ENCODE peak calls at places on chromosomes 5 and 9, in six cellular contexts. Y, E, R, T, B and G are unnamed samples.

GRCh38 chr9:74172874-74173273 is 324.3 kb upstream of the RORB start:
- DNase-seq in T (no peak), E (no peak), Y (no peak), B (no peak), R (no peak), G (no peak)

GRCh38 chr9:129557192-129558036 is 63.5 kb downstream of the C9orf50 start:
- DNase-seq in T (no peak), Y (peak), E (no peak), B (no peak), R (peak), G (peak)

GRCh38 chr5:164504141-164504772 is 998.8 kb downstream of the MAT2B start:
- DNase-seq in R (peak), T (peak), E (no peak), B (no peak), Y (peak), G (peak)

GRCh38 chr9:88322906-88323566 is 65.2 kb upstream of the SPIN1 start:
- DNase-seq in E (no peak), T (peak), R (no peak), Y (peak), B (no peak), G (no peak)

GRCh38 chr5:125316913-125317545 is 570.6 kb upstream of the ZNF608 start:
- DNase-seq in R (no peak), T (no peak), E (no peak), B (no peak), Y (no peak), G (no peak)

GRCh38 chr9:115397591-115398312 is 279.8 kb upstream of the TNC start:
- DNase-seq in B (no peak), T (no peak), Y (no peak), R (no peak), E (no peak), G (no peak)

GRCh38 chr5:342501-343460 is 21.3 kb downstream of the AHRR start:
- DNase-seq in R (no peak), Y (no peak), E (no peak), T (no peak), B (no peak), G (no peak)

GRCh38 chr9:133058550-133059320 is 3.0 kb upstream of the CEL start:
- DNase-seq in Y (no peak), E (no peak), R (no peak), T (no peak), B (no peak), G (no peak)

GRCh38 chr5:177431317-177432142 is 5.1 kb downstream of the GRK6 start:
- DNase-seq in T (peak), R (no peak), E (no peak), Y (no peak), B (no peak), G (no peak)

GRCh38 chr5:170552486-170553122 is 48.8 kb downstream of the KCNIP1 start:
- DNase-seq in Y (peak), B (peak), R (no peak), T (peak), E (peak), G (peak)

GRCh38 chr5:124740991-124741583 is 5.4 kb downstream of the ZNF608 start:
- DNase-seq in T (no peak), R (no peak), B (no peak), Y (peak), E (no peak), G (no peak)

GRCh38 chr5:126854526-126855110 is 77.7 kb downstream of the LMNB1 start:
- DNase-seq in B (no peak), R (no peak), T (no peak), E (no peak), Y (no peak), G (no peak)

GRCh38 chr5:180085837-180086236 is 14.3 kb upstream of the RNF130 start:
- DNase-seq in T (no peak), R (no peak), B (no peak), E (no peak), Y (no peak), G (no peak)

GRCh38 chr9:37370968-37371563 is 51.4 kb upstream of the GRHPR start:
- DNase-seq in T (no peak), Y (no peak), B (no peak), E (no peak), R (no peak), G (no peak)

GRCh38 chr5:58886315-58887207 is 303.7 kb downstream of the RAB3C start:
- DNase-seq in Y (peak), R (peak), B (peak), E (peak), T (peak), G (peak)

GRCh38 chr5:14787801-14788579 is 83.6 kb downstream of the ANKH start:
- DNase-seq in Y (no peak), E (no peak), T (no peak), B (no peak), R (no peak), G (no peak)

GRCh38 chr9:19642256-19642655 is 146.6 kb downstream of the SLC24A2 start:
- DNase-seq in B (no peak), R (no peak), E (no peak), Y (no peak), T (no peak), G (no peak)

GRCh38 chr5:142211013-142211412 is 102.4 kb downstream of the NDFIP1 start:
- DNase-seq in Y (no peak), T (no peak), E (no peak), B (no peak), R (no peak), G (no peak)

GRCh38 chr5:142210011-142210410 is 101.4 kb downstream of the NDFIP1 start:
- DNase-seq in Y (no peak), B (no peak), T (no peak), E (no peak), R (no peak), G (no peak)

GRCh38 chr5:142208777-142209312 is 100.3 kb downstream of the NDFIP1 start:
- DNase-seq in E (no peak), T (no peak), Y (no peak), R (no peak), B (no peak), G (no peak)

GRCh38 chr5:142204219-142204618 is 95.6 kb downstream of the NDFIP1 start:
- DNase-seq in B (no peak), R (no peak), E (no peak), Y (peak), T (no peak), G (no peak)

GRCh38 chr5:142206801-142207200 is 98.2 kb downstream of the NDFIP1 start:
- DNase-seq in Y (no peak), B (no peak), T (no peak), E (no peak), R (no peak), G (no peak)
- TF ChIP-seq CTCF in Y (peak), B (no peak), T (no peak), E (no peak), R (no peak), G (no peak)

GRCh38 chr5:35656721-35657120 is 39.1 kb downstream of the SPEF2 start:
- DNase-seq in E (no peak), T (no peak), Y (no peak), B (no peak), R (no peak), G (no peak)
- TF ChIP-seq CTCF in E (no peak), T (no peak), Y (no peak), B (no peak), R (no peak), G (no peak)

GRCh38 chr9:89342948-89343347 is 24.6 kb downstream of the SECISBP2 start:
- DNase-seq in B (no peak), R (no peak), E (no peak), Y (no peak), T (no peak), G (no peak)
- TF ChIP-seq CTCF in B (no peak), R (no peak), E (no peak), Y (no peak), T (no peak), G (no peak)

DNA sequence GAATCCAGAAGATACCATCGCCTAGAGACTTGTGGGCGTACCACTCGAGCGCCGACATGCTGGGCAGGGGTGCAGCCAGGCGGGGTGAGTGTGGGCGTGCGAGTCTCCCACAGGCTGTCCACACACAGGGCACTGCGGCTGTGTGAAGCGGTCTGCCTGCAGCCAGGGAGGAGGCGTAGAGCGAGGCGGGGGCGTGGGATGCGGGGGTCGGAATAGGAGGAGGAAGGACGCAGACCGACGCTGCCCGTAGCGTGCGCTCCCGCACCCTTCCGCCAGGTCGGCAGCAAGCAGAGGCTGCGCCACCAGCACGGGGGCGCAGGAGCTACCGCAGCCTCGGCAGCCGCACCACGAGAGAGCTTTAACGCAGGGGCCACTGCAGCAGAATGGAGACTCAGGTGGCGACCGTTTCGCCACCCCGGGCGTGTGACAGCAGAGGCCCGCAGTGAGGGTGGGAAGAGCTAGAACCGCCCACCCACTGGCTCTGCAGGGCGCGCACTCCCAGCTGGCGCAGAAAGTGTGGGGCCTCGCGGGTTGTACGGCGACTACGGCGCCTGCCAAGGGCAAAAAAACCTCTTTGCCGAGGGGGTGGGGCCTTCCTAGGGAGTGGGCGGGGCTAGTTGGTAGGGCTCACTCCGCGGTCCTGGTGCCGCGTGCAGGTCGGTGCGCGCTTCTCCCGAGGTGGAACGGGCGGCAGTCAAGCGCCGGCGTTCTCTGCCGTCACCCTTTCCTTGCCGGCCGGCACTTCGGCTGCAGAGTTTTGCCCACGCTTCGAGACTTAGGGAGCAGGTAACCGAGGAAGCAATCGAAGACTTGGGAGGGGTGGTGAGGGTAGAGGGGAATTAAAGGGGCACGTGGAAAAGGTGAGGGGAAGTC is at the start of the genes MBLAC2 and POLR3G:
- DNase-seq in T (peak), Y (peak), B (peak), E (peak), R (peak), G (peak)
- TF ChIP-seq CTCF in T (peak), Y (peak), B (peak), E (peak), R (peak), G (peak)

GRCh38 chr5:93010626-93011025 is 570.4 kb downstream of the NR2F1-AS1 start:
- DNase-seq in Y (no peak), E (no peak), B (no peak), T (no peak), R (no peak), G (no peak)
- TF ChIP-seq CTCF in Y (no peak), E (no peak), B (no peak), T (no peak), R (no peak), G (no peak)

DNA sequence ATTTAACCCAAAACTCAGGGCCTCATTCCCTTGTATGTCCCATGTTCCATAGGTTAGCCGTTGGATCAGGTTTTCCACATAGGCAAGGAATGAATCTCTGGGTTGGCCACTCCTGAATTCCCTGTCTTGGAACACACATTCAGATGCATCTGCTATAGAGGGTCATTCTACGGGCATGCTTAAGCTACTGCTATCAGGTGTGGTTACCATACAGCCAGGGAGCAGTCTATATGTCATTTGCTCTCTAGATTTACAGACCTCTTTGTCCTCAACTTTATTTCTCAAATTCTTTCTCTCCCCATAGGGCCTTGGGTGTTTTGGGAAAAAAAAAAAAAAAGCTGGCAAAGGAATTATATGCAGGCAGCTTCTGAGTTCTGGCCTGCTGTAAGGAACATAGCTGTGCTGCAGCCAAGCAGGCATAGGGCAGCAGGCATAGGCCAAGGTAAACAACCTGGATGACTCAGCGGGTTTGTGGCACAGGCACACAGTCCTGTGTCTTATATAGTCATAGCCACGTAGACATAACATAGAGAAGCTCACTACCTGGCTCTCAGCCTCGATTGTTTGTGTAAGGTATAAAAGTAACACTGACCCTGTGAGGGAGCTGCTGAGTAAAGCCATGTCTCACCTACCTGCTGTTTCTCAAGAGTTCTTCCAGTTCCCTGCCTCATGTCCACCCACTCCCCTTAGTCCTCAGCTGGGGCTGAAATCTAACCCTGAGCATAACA is 141.5 kb downstream of the OSTF1 start:
- DNase-seq in Y (peak), T (peak), R (no peak), B (no peak), E (peak), G (no peak)
- TF ChIP-seq CTCF in Y (no peak), T (no peak), R (no peak), B (no peak), E (no peak), G (no peak)

GRCh38 chr9:4195285-4195684 is 104.6 kb downstream of the GLIS3 start:
- DNase-seq in Y (no peak), R (no peak), B (no peak), T (no peak), E (no peak), G (no peak)
- TF ChIP-seq CTCF in Y (no peak), R (no peak), B (no peak), T (no peak), E (no peak), G (no peak)

DNA sequence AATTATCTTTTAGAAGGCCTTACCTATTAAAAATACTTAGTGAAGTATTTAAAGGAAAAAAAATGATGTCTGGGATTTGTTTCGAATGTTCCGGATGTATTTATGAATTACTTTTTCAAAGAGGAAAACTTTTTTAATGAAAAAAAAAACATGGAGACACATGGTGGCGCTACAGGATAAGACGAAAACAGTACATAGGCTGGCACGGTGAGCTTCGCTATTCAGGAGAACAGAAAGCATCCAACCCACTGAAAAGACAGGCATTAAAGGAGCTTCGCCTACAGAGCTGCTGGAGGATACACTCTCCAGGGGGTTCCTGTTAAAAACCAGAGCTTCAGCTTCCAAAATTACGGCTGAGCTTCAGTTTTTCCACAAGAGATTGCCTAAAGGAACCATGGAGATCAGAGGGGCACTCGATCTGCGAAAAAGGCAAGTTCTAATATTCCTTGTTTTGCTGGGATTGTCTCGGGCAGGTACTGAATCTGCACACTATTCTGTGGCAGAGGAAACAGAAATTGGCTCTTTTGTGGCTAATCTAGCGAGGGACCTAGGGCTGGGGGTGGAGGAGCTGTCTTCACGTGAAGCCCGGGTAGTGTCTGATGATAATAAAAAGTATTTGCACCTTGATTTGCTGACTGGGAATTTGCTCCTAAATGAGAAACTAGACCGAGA is at the start of gene PCDHB14:
- DNase-seq in R (no peak), E (no peak), T (no peak), B (no peak), Y (no peak), G (peak)
- TF ChIP-seq CTCF in R (peak), E (no peak), T (no peak), B (no peak), Y (no peak), G (peak)

GRCh38 chr5:53884411-53884810 is 324.0 kb downstream of the NDUFS4 start:
- DNase-seq in B (no peak), T (no peak), Y (no peak), R (no peak), E (no peak), G (no peak)
- TF ChIP-seq CTCF in B (no peak), T (no peak), Y (no peak), R (no peak), E (no peak), G (no peak)

GRCh38 chr9:83383034-83383433 is 155.2 kb downstream of the FRMD3 start:
- DNase-seq in R (no peak), E (no peak), T (no peak), Y (no peak), B (no peak), G (no peak)

GRCh38 chr9:83382421-83382820 is 155.8 kb downstream of the FRMD3 start:
- DNase-seq in B (no peak), R (no peak), T (no peak), E (no peak), Y (no peak), G (no peak)

GRCh38 chr9:83385317-83385716 is 152.9 kb downstream of the FRMD3 start:
- DNase-seq in B (no peak), E (no peak), R (no peak), Y (no peak), T (no peak), G (no peak)

GRCh38 chr9:83387401-83388185 is 150.6 kb downstream of the FRMD3 start:
- DNase-seq in Y (no peak), E (no peak), T (no peak), R (no peak), B (no peak), G (no peak)

DNA sequence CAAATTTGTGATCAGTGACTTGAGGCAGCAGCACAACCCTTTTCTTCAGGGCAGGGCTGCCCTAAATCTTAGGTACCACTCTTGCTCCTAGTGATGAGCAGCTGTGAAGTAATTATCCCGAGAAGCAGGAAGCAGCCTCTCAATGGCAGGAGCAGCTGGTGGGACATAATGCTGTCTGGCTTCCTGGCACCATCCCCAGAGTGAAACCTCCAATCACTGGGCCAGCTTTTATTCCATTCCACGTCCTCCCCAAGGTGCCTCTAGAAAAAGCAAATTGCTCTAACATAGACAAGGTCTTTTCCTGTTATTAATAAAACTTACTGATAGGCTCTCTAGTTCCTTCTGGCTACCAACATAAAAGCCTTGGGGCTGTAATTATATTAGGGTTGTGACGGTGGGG is 154.0 kb downstream of the FRMD3 start:
- DNase-seq in B (no peak), E (no peak), R (no peak), T (no peak), Y (no peak), G (no peak)
- TF ChIP-seq CTCF in B (no peak), E (no peak), R (no peak), T (no peak), Y (no peak), G (no peak)